ENCODE peak calls at places on chromosomes 7 and 10, in eight cellular contexts. One of them, this sample, is unnamed.

GRCh38 chr10:112360308-112361270 is 13.3 kb upstream of the ACSL5 start:
- DNase-seq in progenitor cell of endocrine pancreas: no peak
- DNase-seq in colonic mucosa: peak; percentile 85
- DNase-seq in Caco-2: peak; percentile 29
- DNase-seq in IMR-90: peak; percentile 21
- DNase-seq in GM13977: no peak
- DNase-seq in sigmoid colon: no peak
- DNase-seq in cardiac fibroblast: peak; percentile 80
- DNase-seq in this sample: no peak

GRCh38 chr10:30379983-30380382 is 30.9 kb upstream of the MTPAP start:
- DNase-seq in colonic mucosa: no peak
- DNase-seq in sigmoid colon: no peak
- DNase-seq in progenitor cell of endocrine pancreas: no peak
- DNase-seq in GM13977: no peak
- DNase-seq in Caco-2: no peak
- DNase-seq in IMR-90: no peak
- DNase-seq in cardiac fibroblast: no peak
- DNase-seq in this sample: no peak

GRCh38 chr10:17838080-17838634 is 29.0 kb downstream of the MRC1 start:
- DNase-seq in colonic mucosa: no peak
- DNase-seq in Caco-2: no peak
- DNase-seq in progenitor cell of endocrine pancreas: no peak
- DNase-seq in IMR-90: no peak
- DNase-seq in cardiac fibroblast: peak; percentile 13
- DNase-seq in sigmoid colon: no peak
- DNase-seq in GM13977: no peak
- DNase-seq in this sample: no peak

GRCh38 chr10:2772791-2773644 is 294.3 kb upstream of the PFKP start:
- DNase-seq in Caco-2: no peak
- DNase-seq in colonic mucosa: no peak
- DNase-seq in GM13977: no peak
- DNase-seq in progenitor cell of endocrine pancreas: no peak
- DNase-seq in IMR-90: no peak
- DNase-seq in sigmoid colon: no peak
- DNase-seq in cardiac fibroblast: no peak
- DNase-seq in this sample: no peak

GRCh38 chr10:71635251-71635866 is 84.2 kb downstream of the C10orf105 start:
- DNase-seq in Caco-2: peak; percentile 84
- DNase-seq in sigmoid colon: no peak
- DNase-seq in colonic mucosa: peak; percentile 41
- DNase-seq in cardiac fibroblast: no peak
- DNase-seq in progenitor cell of endocrine pancreas: peak; percentile 35
- DNase-seq in IMR-90: no peak
- DNase-seq in GM13977: no peak
- DNase-seq in this sample: no peak

GRCh38 chr10:71278691-71279588 is 40.1 kb upstream of the SLC29A3 start:
- DNase-seq in Caco-2: no peak
- DNase-seq in sigmoid colon: no peak
- DNase-seq in cardiac fibroblast: no peak
- DNase-seq in GM13977: no peak
- DNase-seq in IMR-90: no peak
- DNase-seq in progenitor cell of endocrine pancreas: no peak
- DNase-seq in colonic mucosa: no peak
- DNase-seq in this sample: no peak

GRCh38 chr10:124063736-124064135 is 29.7 kb downstream of the CHST15 start:
- DNase-seq in colonic mucosa: no peak
- DNase-seq in sigmoid colon: peak; percentile 84
- DNase-seq in progenitor cell of endocrine pancreas: no peak
- DNase-seq in GM13977: no peak
- DNase-seq in cardiac fibroblast: peak; percentile 80
- DNase-seq in IMR-90: peak; percentile 5
- DNase-seq in Caco-2: no peak
- DNase-seq in this sample: peak; percentile 38

GRCh38 chr10:100847440-100847839 is 65.3 kb upstream of the SLF2 start:
- DNase-seq in IMR-90: peak; percentile 52
- DNase-seq in GM13977: no peak
- DNase-seq in Caco-2: no peak
- DNase-seq in progenitor cell of endocrine pancreas: no peak
- DNase-seq in colonic mucosa: no peak
- DNase-seq in cardiac fibroblast: no peak
- DNase-seq in sigmoid colon: no peak
- DNase-seq in this sample: no peak

GRCh38 chr7:51253157-51253556 is 63.5 kb downstream of the COBL start:
- DNase-seq in progenitor cell of endocrine pancreas: no peak
- DNase-seq in GM13977: no peak
- DNase-seq in IMR-90: no peak
- DNase-seq in colonic mucosa: no peak
- DNase-seq in cardiac fibroblast: no peak
- DNase-seq in Caco-2: no peak
- DNase-seq in sigmoid colon: no peak
- DNase-seq in this sample: no peak

GRCh38 chr7:43756368-43757072 is 2.0 kb upstream of the BLVRA start:
- DNase-seq in colonic mucosa: peak; percentile 16
- DNase-seq in Caco-2: no peak
- DNase-seq in IMR-90: peak; percentile 85
- DNase-seq in GM13977: peak; percentile 42
- DNase-seq in sigmoid colon: no peak
- DNase-seq in progenitor cell of endocrine pancreas: no peak
- DNase-seq in cardiac fibroblast: peak; percentile 57
- DNase-seq in this sample: no peak

DNA sequence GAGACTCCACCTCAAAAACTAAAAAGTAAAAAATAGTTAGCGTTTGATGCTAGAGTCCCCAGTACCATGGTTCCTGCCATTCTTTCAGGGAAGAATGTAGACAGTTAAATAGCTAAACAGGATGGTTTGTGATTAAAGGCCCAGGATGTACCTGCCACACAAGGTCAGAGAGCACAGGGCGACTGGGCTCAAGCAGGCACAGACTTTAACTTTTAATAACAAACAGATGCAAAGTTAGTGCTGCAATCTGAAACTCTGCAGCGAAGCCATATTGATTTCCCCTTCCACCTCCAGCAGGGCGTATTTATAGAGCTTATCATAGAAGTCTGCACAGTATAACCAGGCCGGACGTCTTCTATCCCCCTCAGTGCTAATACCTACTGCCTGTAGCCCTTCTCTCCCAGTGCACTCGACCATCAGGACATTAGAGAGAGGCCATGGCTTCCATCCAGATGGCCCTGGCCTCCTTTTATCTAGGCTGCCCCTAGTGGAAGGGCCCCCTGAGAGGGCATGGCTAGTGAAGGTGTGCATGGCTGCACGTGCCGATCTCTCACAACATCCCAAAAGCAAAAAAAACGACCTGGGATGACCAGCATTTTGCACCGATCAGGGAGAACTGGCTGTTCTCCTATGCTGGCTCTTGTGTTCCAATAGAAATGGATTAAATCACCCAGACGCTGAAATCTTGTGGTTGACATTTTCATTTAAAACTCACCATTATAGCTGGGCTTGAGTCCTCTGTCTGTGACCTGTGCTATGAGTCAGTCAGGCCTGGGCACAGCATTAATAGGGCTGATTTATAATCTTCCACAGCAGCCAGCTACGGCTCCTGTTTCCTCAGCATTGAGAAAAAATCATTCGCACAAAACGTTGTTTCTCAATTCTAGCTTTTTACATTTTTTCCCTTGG is 7.6 kb upstream of the BAG3 start:
- DNase-seq in cardiac fibroblast: no peak
- DNase-seq in sigmoid colon: no peak
- DNase-seq in colonic mucosa: no peak
- DNase-seq in progenitor cell of endocrine pancreas: no peak
- DNase-seq in IMR-90: no peak
- DNase-seq in Caco-2: no peak
- DNase-seq in GM13977: no peak
- DNase-seq in this sample: no peak
- TF ChIP-seq CTCF in cardiac fibroblast: no peak
- TF ChIP-seq CTCF in sigmoid colon: no peak
- TF ChIP-seq CTCF in colonic mucosa: no peak
- TF ChIP-seq CTCF in progenitor cell of endocrine pancreas: peak; percentile 29
- TF ChIP-seq CTCF in IMR-90: no peak
- TF ChIP-seq CTCF in Caco-2: no peak
- TF ChIP-seq CTCF in GM13977: no peak
- TF ChIP-seq CTCF in this sample: no peak

DNA sequence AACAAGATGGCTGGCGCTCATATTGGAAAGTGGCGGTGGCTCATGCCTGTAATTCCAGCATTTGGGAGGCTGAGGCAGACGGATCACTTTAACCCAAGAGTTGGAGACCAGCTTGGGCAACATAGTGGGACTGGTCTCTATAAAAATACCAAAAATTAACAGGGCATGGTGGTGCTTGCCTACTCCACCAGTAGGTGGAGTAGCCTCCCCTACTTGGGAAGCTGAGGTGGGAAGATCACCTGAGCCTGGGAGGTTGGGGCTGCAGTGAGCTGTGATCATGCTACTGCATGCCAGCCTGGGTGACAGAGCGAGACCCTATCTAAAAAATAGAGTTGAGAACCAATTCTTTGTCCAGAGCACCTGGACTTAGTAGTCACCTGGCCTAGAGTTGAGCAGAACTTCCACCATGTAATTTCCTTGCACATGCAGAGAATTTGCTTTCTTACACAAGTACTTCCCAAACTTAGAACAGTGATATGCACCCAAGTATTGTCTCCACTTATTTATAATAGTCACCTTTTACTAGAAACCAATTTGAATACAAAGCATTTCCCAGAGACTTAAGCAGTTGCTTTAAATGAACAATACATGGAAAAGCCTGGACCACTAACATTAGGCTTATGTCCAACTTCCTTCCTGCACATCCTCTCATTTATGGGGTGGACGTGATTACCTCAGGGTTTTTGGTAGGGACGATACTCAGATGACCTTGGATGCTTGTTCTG is 15.9 kb downstream of the LAMB4 start:
- DNase-seq in Caco-2: peak; percentile 60
- DNase-seq in colonic mucosa: no peak
- DNase-seq in IMR-90: no peak
- DNase-seq in cardiac fibroblast: no peak
- DNase-seq in sigmoid colon: no peak
- DNase-seq in progenitor cell of endocrine pancreas: no peak
- DNase-seq in GM13977: no peak
- DNase-seq in this sample: no peak
- TF ChIP-seq CTCF in Caco-2: peak; percentile 80
- TF ChIP-seq CTCF in colonic mucosa: peak; percentile 46
- TF ChIP-seq CTCF in IMR-90: peak; percentile 29
- TF ChIP-seq CTCF in cardiac fibroblast: peak; percentile 59
- TF ChIP-seq CTCF in sigmoid colon: no peak
- TF ChIP-seq CTCF in progenitor cell of endocrine pancreas: peak; percentile 55
- TF ChIP-seq CTCF in GM13977: peak; percentile 93
- TF ChIP-seq CTCF in this sample: peak; percentile 82

GRCh38 chr10:58415757-58416156 is 30.5 kb downstream of the TFAM start:
- DNase-seq in progenitor cell of endocrine pancreas: no peak
- DNase-seq in sigmoid colon: no peak
- DNase-seq in cardiac fibroblast: no peak
- DNase-seq in Caco-2: no peak
- DNase-seq in IMR-90: no peak
- DNase-seq in GM13977: no peak
- DNase-seq in colonic mucosa: no peak
- DNase-seq in this sample: no peak

GRCh38 chr10:58412502-58412961 is 27.3 kb downstream of the TFAM start:
- DNase-seq in IMR-90: peak; percentile 63
- DNase-seq in GM13977: no peak
- DNase-seq in cardiac fibroblast: peak; percentile 19
- DNase-seq in sigmoid colon: no peak
- DNase-seq in colonic mucosa: no peak
- DNase-seq in Caco-2: peak; percentile 86
- DNase-seq in progenitor cell of endocrine pancreas: no peak
- DNase-seq in this sample: no peak

GRCh38 chr10:58409956-58410610 is 24.9 kb downstream of the TFAM start:
- DNase-seq in IMR-90: no peak
- DNase-seq in colonic mucosa: no peak
- DNase-seq in Caco-2: no peak
- DNase-seq in cardiac fibroblast: no peak
- DNase-seq in GM13977: no peak
- DNase-seq in sigmoid colon: no peak
- DNase-seq in progenitor cell of endocrine pancreas: no peak
- DNase-seq in this sample: no peak

DNA sequence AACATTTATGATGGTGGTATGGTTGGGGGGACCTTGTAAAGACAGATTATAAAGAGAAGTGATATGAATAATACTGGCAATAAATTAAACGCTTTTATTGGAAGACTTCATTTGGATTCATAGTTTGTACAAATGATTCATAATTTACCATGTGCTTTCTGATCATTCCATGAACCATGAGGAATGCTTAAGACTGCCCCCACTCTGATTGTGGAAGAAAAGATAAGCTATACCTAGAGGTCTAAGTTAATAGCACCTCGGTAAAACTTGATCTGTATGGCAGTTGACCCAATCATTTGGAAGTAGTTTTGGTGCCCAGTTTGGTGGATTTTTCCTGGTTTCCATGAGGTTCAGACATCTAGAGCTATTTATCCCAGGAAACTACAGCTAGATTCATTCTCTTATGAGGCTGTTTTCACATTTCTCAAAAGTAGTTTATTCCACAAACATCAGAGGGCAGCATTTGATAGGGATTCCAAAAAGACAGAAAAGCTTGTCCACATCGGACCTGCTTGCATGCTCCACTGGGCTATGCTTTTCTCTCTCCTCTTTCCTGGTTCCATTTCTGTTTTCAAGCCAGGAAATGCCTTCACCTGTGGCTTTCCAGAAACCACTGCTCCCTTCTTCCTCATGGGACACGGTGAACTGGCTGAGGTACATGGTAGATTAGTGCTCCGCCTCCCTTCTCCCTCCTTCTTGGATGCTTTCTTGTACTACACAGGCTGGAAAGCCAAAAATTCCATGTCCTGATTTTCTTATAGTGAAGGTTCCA is 29.2 kb downstream of the TFAM start:
- DNase-seq in progenitor cell of endocrine pancreas: no peak
- DNase-seq in cardiac fibroblast: peak; percentile 89
- DNase-seq in Caco-2: peak; percentile 59
- DNase-seq in GM13977: no peak
- DNase-seq in sigmoid colon: no peak
- DNase-seq in colonic mucosa: no peak
- DNase-seq in IMR-90: peak; percentile 80
- DNase-seq in this sample: no peak
- TF ChIP-seq CTCF in progenitor cell of endocrine pancreas: peak; percentile 36
- TF ChIP-seq CTCF in cardiac fibroblast: peak; percentile 47
- TF ChIP-seq CTCF in Caco-2: peak; percentile 57
- TF ChIP-seq CTCF in GM13977: no peak
- TF ChIP-seq CTCF in sigmoid colon: no peak
- TF ChIP-seq CTCF in colonic mucosa: peak; percentile 18
- TF ChIP-seq CTCF in IMR-90: peak; percentile 78
- TF ChIP-seq CTCF in this sample: no peak

DNA sequence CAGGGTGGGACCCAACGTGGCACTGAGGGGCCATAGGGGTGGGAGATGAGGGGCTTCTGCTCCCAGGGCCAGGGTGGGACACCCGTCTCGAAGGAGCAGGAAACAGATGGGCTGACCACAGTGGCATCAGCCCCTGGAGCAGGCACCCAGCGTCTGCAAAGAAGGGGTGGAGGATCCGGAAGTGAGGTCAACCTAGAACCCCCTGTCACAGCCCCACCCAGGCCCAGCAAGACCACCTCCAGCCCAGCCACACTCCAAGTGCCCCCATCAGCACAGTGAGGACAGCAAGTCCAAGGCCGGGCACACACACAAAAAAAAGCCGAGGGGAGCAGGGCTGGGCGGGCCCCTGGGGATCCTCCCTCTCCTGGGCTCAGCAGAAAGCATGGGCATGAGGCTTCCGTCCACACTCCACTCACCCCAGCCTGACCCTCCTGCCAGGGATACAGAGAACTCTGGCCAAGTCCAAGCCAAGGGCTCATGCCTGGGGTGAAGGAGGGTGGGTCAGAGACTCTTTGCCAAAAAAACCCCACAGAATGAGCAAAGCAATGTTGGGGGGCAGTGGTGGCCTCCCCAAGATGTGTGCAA is 111.0 kb downstream of the FOXL3 start:
- DNase-seq in GM13977: no peak
- DNase-seq in Caco-2: peak; percentile 14
- DNase-seq in colonic mucosa: no peak
- DNase-seq in progenitor cell of endocrine pancreas: peak; percentile 5
- DNase-seq in IMR-90: no peak
- DNase-seq in sigmoid colon: no peak
- DNase-seq in cardiac fibroblast: no peak
- DNase-seq in this sample: no peak
- TF ChIP-seq CTCF in GM13977: no peak
- TF ChIP-seq CTCF in Caco-2: no peak
- TF ChIP-seq CTCF in colonic mucosa: no peak
- TF ChIP-seq CTCF in progenitor cell of endocrine pancreas: no peak
- TF ChIP-seq CTCF in IMR-90: no peak
- TF ChIP-seq CTCF in sigmoid colon: no peak
- TF ChIP-seq CTCF in cardiac fibroblast: no peak
- TF ChIP-seq CTCF in this sample: no peak

This sample was measured in GM10248.